ENCODE peak calls at places on chromosomes 11 and 22, in eight cellular contexts. A, R, I, V, M, J, S and H are unnamed samples.

GRCh38 chr11:33670250-33671011 is 30.2 kb downstream of the C11orf91 start:
- DNase-seq in S (no peak), J (no peak), R (no peak), A (no peak), M (peak), V (peak), I (no peak), H (peak)

GRCh38 chr11:131064373-131064991 is 148.2 kb upstream of the SNX19 start:
- DNase-seq in I (no peak), V (no peak), M (peak), A (no peak), R (peak), J (no peak), S (peak), H (peak)

GRCh38 chr11:27201454-27202302 is 161.1 kb downstream of the BBOX1 start:
- DNase-seq in J (no peak), R (no peak), A (peak), M (peak), S (peak), V (no peak), I (no peak), H (peak)

GRCh38 chr11:86484164-86484794 is 109.6 kb downstream of the CCDC81 start:
- DNase-seq in V (no peak), S (peak), I (no peak), A (no peak), M (peak), R (no peak), J (no peak), H (peak)

GRCh38 chr11:6458352-6458751 is 15.4 kb downstream of the TRIM3 start:
- DNase-seq in A (no peak), M (no peak), I (no peak), V (no peak), J (no peak), S (no peak), R (no peak), H (no peak)

GRCh38 chr22:33654173-33654890 is 265.9 kb downstream of the LARGE1 start:
- DNase-seq in S (peak), V (no peak), M (no peak), J (no peak), I (no peak), R (no peak), A (no peak), H (no peak)

GRCh38 chr11:83641511-83641910 is 355.3 kb upstream of the CCDC90B start:
- DNase-seq in V (no peak), M (peak), R (no peak), S (no peak), I (no peak), A (no peak), J (no peak), H (peak)

GRCh38 chr11:13983081-13983751 is 20.7 kb downstream of the SPON1 start:
- DNase-seq in M (peak), R (no peak), I (no peak), S (no peak), J (no peak), A (no peak), V (no peak), H (peak)

GRCh38 chr11:121652982-121653381 is 200.2 kb upstream of the SORL1-AS1 start:
- DNase-seq in S (no peak), A (no peak), J (no peak), V (no peak), R (no peak), I (no peak), M (peak), H (no peak)

GRCh38 chr22:47163481-47163875 is 401.0 kb downstream of the TBC1D22A start:
- DNase-seq in R (no peak), V (no peak), M (no peak), I (no peak), A (no peak), J (no peak), S (no peak), H (no peak)

GRCh38 chr22:47597041-47597440 is 834.6 kb downstream of the TBC1D22A start:
- DNase-seq in S (no peak), J (no peak), R (no peak), M (no peak), V (no peak), A (no peak), I (no peak), H (no peak)

GRCh38 chr22:37267128-37267587 is 15.2 kb upstream of the CYTH4 start:
- DNase-seq in R (peak), J (peak), S (no peak), I (peak), M (no peak), V (peak), A (no peak), H (no peak)

GRCh38 chr11:61785837-61786402 is 6.5 kb downstream of the TMEM258 start:
- DNase-seq in A (no peak), M (no peak), V (no peak), S (no peak), I (no peak), R (no peak), J (no peak), H (no peak)

GRCh38 chr11:10605941-10606381 is 37.5 kb upstream of the LYVE1 start:
- DNase-seq in R (no peak), J (no peak), M (peak), V (peak), S (no peak), A (no peak), I (no peak), H (peak)